ENCODE peak calls at places on chromosome X, in ten cellular contexts. One of them, this sample, is unnamed.
A peak's percentile ranks its signal among the peaks of the same experiment; 100 is the strongest.

GRCh38 chrX:151779258-151779657 is 44.7 kb downstream of the CNGA2 start:
- DNase-seq in left lung: no peak
- DNase-seq in heart right ventricle: no peak
- DNase-seq in H9: no peak
- DNase-seq in K562: no peak
- DNase-seq in uterus: no peak
- DNase-seq in PC-9: no peak
- DNase-seq in A549: no peak
- DNase-seq in heart left ventricle: no peak
- DNase-seq in mammary epithelial cell: no peak
- DNase-seq in this sample: no peak

GRCh38 chrX:44918722-44919121 is 45.7 kb downstream of the KDM6A start:
- DNase-seq in heart right ventricle: no peak
- DNase-seq in K562: no peak
- DNase-seq in uterus: no peak
- DNase-seq in left lung: no peak
- DNase-seq in H9: no peak
- DNase-seq in heart left ventricle: no peak
- DNase-seq in mammary epithelial cell: no peak
- DNase-seq in A549: no peak
- DNase-seq in PC-9: no peak
- DNase-seq in this sample: no peak

GRCh38 chrX:109475174-109475891 is 6.6 kb downstream of the GUCY2F start:
- DNase-seq in heart left ventricle: peak; percentile 9
- DNase-seq in H9: peak; percentile 92
- DNase-seq in uterus: peak; percentile 20
- DNase-seq in PC-9: no peak
- DNase-seq in K562: peak; percentile 30
- DNase-seq in heart right ventricle: peak; percentile 14
- DNase-seq in A549: peak; percentile 18
- DNase-seq in left lung: peak; percentile 32
- DNase-seq in mammary epithelial cell: peak; percentile 27
- DNase-seq in this sample: no peak

GRCh38 chrX:85592980-85593379 is 213.5 kb upstream of the POF1B start:
- DNase-seq in PC-9: no peak
- DNase-seq in A549: no peak
- DNase-seq in heart left ventricle: no peak
- DNase-seq in left lung: no peak
- DNase-seq in heart right ventricle: no peak
- DNase-seq in K562: no peak
- DNase-seq in H9: no peak
- DNase-seq in uterus: no peak
- DNase-seq in mammary epithelial cell: no peak
- DNase-seq in this sample: no peak

GRCh38 chrX:68998716-68999115 is 166.5 kb downstream of the PJA1 start:
- DNase-seq in K562: no peak
- DNase-seq in heart right ventricle: no peak
- DNase-seq in left lung: no peak
- DNase-seq in mammary epithelial cell: peak; percentile 15
- DNase-seq in PC-9: no peak
- DNase-seq in uterus: no peak
- DNase-seq in H9: peak; percentile 30
- DNase-seq in A549: no peak
- DNase-seq in heart left ventricle: no peak
- DNase-seq in this sample: no peak

GRCh38 chrX:19863237-19864223 is 23.9 kb downstream of the SH3KBP1 start:
- DNase-seq in K562: no peak
- DNase-seq in heart left ventricle: peak; percentile 21
- DNase-seq in mammary epithelial cell: no peak
- DNase-seq in left lung: no peak
- DNase-seq in uterus: no peak
- DNase-seq in A549: no peak
- DNase-seq in PC-9: no peak
- DNase-seq in H9: no peak
- DNase-seq in heart right ventricle: no peak
- DNase-seq in this sample: no peak

GRCh38 chrX:38175140-38175539 is 45.5 kb downstream of the SRPX start:
- DNase-seq in PC-9: no peak
- DNase-seq in heart left ventricle: no peak
- DNase-seq in mammary epithelial cell: peak; percentile 21
- DNase-seq in A549: peak; percentile 18
- DNase-seq in H9: peak; percentile 67
- DNase-seq in K562: peak; percentile 34
- DNase-seq in uterus: no peak
- DNase-seq in left lung: no peak
- DNase-seq in heart right ventricle: no peak
- DNase-seq in this sample: no peak

GRCh38 chrX:15471016-15471415 is 22.1 kb downstream of the PIR start:
- DNase-seq in left lung: peak; percentile 54
- DNase-seq in heart right ventricle: peak; percentile 38
- DNase-seq in PC-9: peak; percentile 64
- DNase-seq in H9: peak; percentile 72
- DNase-seq in A549: peak; percentile 19
- DNase-seq in mammary epithelial cell: peak; percentile 68
- DNase-seq in heart left ventricle: peak; percentile 45
- DNase-seq in K562: peak; percentile 40
- DNase-seq in uterus: peak; percentile 45
- DNase-seq in this sample: peak; percentile 15

GRCh38 chrX:48715066-48715465 is 18.5 kb downstream of the SUV39H1 start:
- DNase-seq in heart right ventricle: no peak
- DNase-seq in left lung: no peak
- DNase-seq in H9: no peak
- DNase-seq in uterus: no peak
- DNase-seq in A549: no peak
- DNase-seq in K562: no peak
- DNase-seq in mammary epithelial cell: peak; percentile 40
- DNase-seq in PC-9: no peak
- DNase-seq in heart left ventricle: no peak
- DNase-seq in this sample: no peak

GRCh38 chrX:74220277-74220676 is 83.7 kb upstream of the ZCCHC13 start:
- DNase-seq in PC-9: no peak
- DNase-seq in heart right ventricle: no peak
- DNase-seq in heart left ventricle: no peak
- DNase-seq in uterus: no peak
- DNase-seq in A549: no peak
- DNase-seq in K562: no peak
- DNase-seq in left lung: no peak
- DNase-seq in mammary epithelial cell: no peak
- DNase-seq in H9: no peak
- DNase-seq in this sample: no peak

GRCh38 chrX:16870095-16870860 is at the start of gene RBBP7:
- DNase-seq in left lung: peak; percentile 93
- DNase-seq in H9: peak; percentile 96
- DNase-seq in A549: peak; percentile 60
- DNase-seq in PC-9: peak; percentile 74
- DNase-seq in K562: peak; percentile 94
- DNase-seq in mammary epithelial cell: peak; percentile 94
- DNase-seq in heart right ventricle: peak; percentile 90
- DNase-seq in uterus: peak; percentile 97
- DNase-seq in heart left ventricle: peak; percentile 91
- DNase-seq in this sample: peak; percentile 81

GRCh38 chrX:38561126-38561868 is at the start of gene TSPAN7:
- DNase-seq in PC-9: no peak
- DNase-seq in H9: peak; percentile 70
- DNase-seq in uterus: peak; percentile 81
- DNase-seq in K562: peak; percentile 88
- DNase-seq in mammary epithelial cell: peak; percentile 43
- DNase-seq in left lung: peak; percentile 80
- DNase-seq in heart right ventricle: peak; percentile 82
- DNase-seq in A549: peak; percentile 40
- DNase-seq in heart left ventricle: peak; percentile 82
- DNase-seq in this sample: peak; percentile 72

GRCh38 chrX:18210470-18210869 is 10.2 kb downstream of the BEND2 start:
- DNase-seq in mammary epithelial cell: no peak
- DNase-seq in H9: no peak
- DNase-seq in A549: no peak
- DNase-seq in PC-9: no peak
- DNase-seq in left lung: no peak
- DNase-seq in uterus: no peak
- DNase-seq in K562: no peak
- DNase-seq in heart left ventricle: no peak
- DNase-seq in heart right ventricle: no peak
- DNase-seq in this sample: no peak
- TF ChIP-seq CTCF in mammary epithelial cell: no peak
- TF ChIP-seq CTCF in H9: peak; percentile 53
- TF ChIP-seq CTCF in A549: peak; percentile 47
- TF ChIP-seq CTCF in PC-9: peak; percentile 56
- TF ChIP-seq CTCF in left lung: no peak
- TF ChIP-seq CTCF in uterus: peak; percentile 17
- TF ChIP-seq CTCF in K562: no peak
- TF ChIP-seq CTCF in heart left ventricle: no peak
- TF ChIP-seq CTCF in heart right ventricle: peak; percentile 31
- TF ChIP-seq CTCF in this sample: no peak

DNA sequence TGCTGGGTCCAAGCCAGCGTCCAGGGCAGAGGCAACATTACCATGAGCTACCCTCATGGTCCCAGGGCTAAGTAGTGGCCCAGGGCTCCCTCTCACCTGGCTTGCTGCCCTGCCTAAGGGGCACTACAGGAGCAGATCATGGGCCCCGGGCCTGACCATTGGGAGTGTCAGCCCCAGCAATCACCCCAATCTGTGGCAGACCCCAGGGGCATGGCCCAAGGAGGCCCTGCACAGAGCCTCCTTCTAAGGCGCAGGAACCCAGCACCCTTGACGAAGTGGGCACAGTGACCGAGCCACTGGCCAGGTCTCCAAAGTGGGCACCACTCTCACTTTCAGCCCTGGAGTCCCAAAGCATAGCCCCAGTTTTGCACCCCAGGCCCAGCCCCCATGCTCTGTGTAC is 667.1 kb downstream of the SH3BGRL start:
- DNase-seq in left lung: no peak
- DNase-seq in H9: no peak
- DNase-seq in A549: no peak
- DNase-seq in mammary epithelial cell: no peak
- DNase-seq in K562: no peak
- DNase-seq in heart left ventricle: no peak
- DNase-seq in heart right ventricle: no peak
- DNase-seq in uterus: no peak
- DNase-seq in PC-9: no peak
- DNase-seq in this sample: no peak
- H3K9me3 ChIP-seq in left lung: peaks cover 23% of the 10 kb centered on the region
- H3K9me3 ChIP-seq in H9: peaks cover 93% of the 10 kb centered on the region
- H3K9me3 ChIP-seq in A549: no peaks in the 10 kb centered on the region
- H3K9me3 ChIP-seq in mammary epithelial cell: peaks cover 46% of the 10 kb centered on the region
- H3K9me3 ChIP-seq in K562: no peaks in the 10 kb centered on the region
- H3K9me3 ChIP-seq in heart left ventricle: no peaks in the 10 kb centered on the region
- H3K9me3 ChIP-seq in heart right ventricle: no peaks in the 10 kb centered on the region
- H3K9me3 ChIP-seq in uterus: no peaks in the 10 kb centered on the region
- H3K9me3 ChIP-seq in PC-9: no peaks in the 10 kb centered on the region
- H3K9me3 ChIP-seq in this sample: peaks cover 4% of the 10 kb centered on the region

GRCh38 chrX:134172588-134173259 is 64.3 kb upstream of the CCDC160 start:
- DNase-seq in H9: no peak
- DNase-seq in heart left ventricle: peak; percentile 5
- DNase-seq in mammary epithelial cell: no peak
- DNase-seq in K562: no peak
- DNase-seq in PC-9: no peak
- DNase-seq in left lung: peak; percentile 36
- DNase-seq in heart right ventricle: no peak
- DNase-seq in uterus: peak; percentile 14
- DNase-seq in A549: peak; percentile 7
- DNase-seq in this sample: peak; percentile 21

GRCh38 chrX:134174859-134175258 is 62.1 kb upstream of the CCDC160 start:
- DNase-seq in K562: no peak
- DNase-seq in A549: no peak
- DNase-seq in uterus: no peak
- DNase-seq in H9: peak; percentile 73
- DNase-seq in mammary epithelial cell: no peak
- DNase-seq in heart right ventricle: no peak
- DNase-seq in left lung: no peak
- DNase-seq in PC-9: no peak
- DNase-seq in heart left ventricle: no peak
- DNase-seq in this sample: no peak

GRCh38 chrX:134173541-134174272 is 63.3 kb upstream of the CCDC160 start:
- DNase-seq in heart right ventricle: no peak
- DNase-seq in mammary epithelial cell: no peak
- DNase-seq in H9: peak; percentile 64
- DNase-seq in K562: no peak
- DNase-seq in uterus: no peak
- DNase-seq in PC-9: no peak
- DNase-seq in heart left ventricle: no peak
- DNase-seq in left lung: no peak
- DNase-seq in A549: no peak
- DNase-seq in this sample: no peak

GRCh38 chrX:134171661-134172587 is 65.1 kb upstream of the CCDC160 start:
- DNase-seq in PC-9: no peak
- DNase-seq in left lung: peak; percentile 32
- DNase-seq in A549: no peak
- DNase-seq in H9: peak; percentile 43
- DNase-seq in uterus: no peak
- DNase-seq in heart right ventricle: peak; percentile 13
- DNase-seq in heart left ventricle: peak; percentile 13
- DNase-seq in mammary epithelial cell: no peak
- DNase-seq in K562: no peak
- DNase-seq in this sample: no peak

DNA sequence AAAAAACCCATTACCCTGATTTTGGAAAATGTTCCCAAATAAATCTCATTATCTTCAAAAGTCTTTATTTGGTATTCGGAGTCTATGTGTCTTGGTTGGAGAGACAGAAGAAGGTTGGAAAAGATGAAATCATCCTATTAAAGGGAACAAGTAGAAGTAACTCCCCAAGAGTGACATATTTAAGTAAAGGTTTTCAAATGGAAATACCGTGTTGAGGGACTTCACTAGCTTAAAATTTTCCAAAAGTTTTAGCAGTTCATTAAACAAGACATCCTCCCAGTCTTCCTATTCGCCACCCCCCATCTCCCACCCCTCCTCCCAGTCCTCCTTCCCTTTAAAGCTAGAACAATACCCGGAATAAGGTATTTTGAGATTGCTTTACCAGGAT is 62.7 kb upstream of the CCDC160 start:
- DNase-seq in mammary epithelial cell: no peak
- DNase-seq in A549: no peak
- DNase-seq in heart left ventricle: no peak
- DNase-seq in left lung: no peak
- DNase-seq in heart right ventricle: no peak
- DNase-seq in H9: no peak
- DNase-seq in uterus: no peak
- DNase-seq in K562: no peak
- DNase-seq in PC-9: no peak
- DNase-seq in this sample: no peak
- H3K27ac ChIP-seq in mammary epithelial cell: no peak overlapping the region
- H3K27ac ChIP-seq in A549: no peak overlapping the region
- H3K27ac ChIP-seq in heart left ventricle: no peak overlapping the region
- H3K27ac ChIP-seq in left lung: no peak overlapping the region
- H3K27ac ChIP-seq in heart right ventricle: no peak overlapping the region
- H3K27ac ChIP-seq in H9: peak overlapping the region; percentile 99
- H3K27ac ChIP-seq in uterus: no peak overlapping the region
- H3K27ac ChIP-seq in K562: no peak overlapping the region
- H3K27ac ChIP-seq in PC-9: no peak overlapping the region
- H3K27ac ChIP-seq in this sample: no peak overlapping the region

DNA sequence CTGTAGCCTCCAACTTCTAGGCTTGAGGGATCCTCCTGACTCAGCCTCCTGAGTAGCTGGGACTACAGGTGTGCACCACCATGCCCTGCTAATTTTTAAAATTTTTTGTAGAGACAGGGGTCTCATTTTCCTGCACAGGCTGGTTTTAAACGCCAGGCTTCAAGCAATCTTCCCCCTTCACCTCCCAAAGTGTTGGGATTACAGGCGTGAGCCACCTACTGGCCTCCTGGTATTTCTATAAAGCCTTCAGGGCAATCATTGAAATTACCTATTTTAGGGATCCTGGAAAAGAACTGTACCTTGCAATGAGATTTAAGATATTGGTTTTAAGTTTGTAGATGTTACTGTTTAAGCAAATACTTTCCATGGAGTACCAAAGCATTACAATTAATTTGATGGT is 13.5 kb upstream of the PLS3 start:
- DNase-seq in H9: peak; percentile 44
- DNase-seq in mammary epithelial cell: no peak
- DNase-seq in K562: no peak
- DNase-seq in heart left ventricle: no peak
- DNase-seq in A549: no peak
- DNase-seq in PC-9: no peak
- DNase-seq in uterus: no peak
- DNase-seq in heart right ventricle: no peak
- DNase-seq in left lung: no peak
- DNase-seq in this sample: no peak
- TF ChIP-seq CTCF in H9: peak; percentile 66
- TF ChIP-seq CTCF in mammary epithelial cell: no peak
- TF ChIP-seq CTCF in K562: no peak
- TF ChIP-seq CTCF in heart left ventricle: no peak
- TF ChIP-seq CTCF in A549: peak; percentile 31
- TF ChIP-seq CTCF in PC-9: peak; percentile 51
- TF ChIP-seq CTCF in uterus: no peak
- TF ChIP-seq CTCF in heart right ventricle: no peak
- TF ChIP-seq CTCF in left lung: no peak
- TF ChIP-seq CTCF in this sample: no peak

This sample was measured in CD4-positive, alpha-beta T cell.